ENCODE peak calls at places on chromosomes 1 and 21, in nine cellular contexts. One of them, this sample, is unnamed.

GRCh38 chr21:26941436-26941835 is 25.5 kb downstream of the ADAMTS5 start:
- DNase-seq in mucosa of gallbladder: no peak
- DNase-seq in kidney tubule cell: peak
- DNase-seq in SW480: no peak
- DNase-seq in HS-5: peak
- DNase-seq in mammary epithelial cell: no peak
- DNase-seq in CD8-positive, alpha-beta T cell: no peak
- DNase-seq in stimulated activated naive CD8-positive, alpha-beta T cell treated with anti-CD3 and anti-CD28 coated beads, Interleukin-15, Interleukin-2, amounts not matched to agents 100 U/mL and 50 U/mL, for 24 hours: no peak
- DNase-seq in stimulated activated CD4-positive, alpha-beta T cell treated with anti-CD3 and anti-CD28 coated beads, Interleukin-2, amount 100 ng/mL, for 48 hours: no peak
- DNase-seq in this sample: no peak

GRCh38 chr1:173454966-173455524 is 22.1 kb upstream of the PRDX6 start:
- DNase-seq in CD8-positive, alpha-beta T cell: no peak
- DNase-seq in kidney tubule cell: no peak
- DNase-seq in mucosa of gallbladder: no peak
- DNase-seq in HS-5: no peak
- DNase-seq in SW480: peak
- DNase-seq in stimulated activated naive CD8-positive, alpha-beta T cell treated with anti-CD3 and anti-CD28 coated beads, Interleukin-15, Interleukin-2, amounts not matched to agents 100 U/mL and 50 U/mL, for 24 hours: no peak
- DNase-seq in mammary epithelial cell: no peak
- DNase-seq in stimulated activated CD4-positive, alpha-beta T cell treated with anti-CD3 and anti-CD28 coated beads, Interleukin-2, amount 100 ng/mL, for 48 hours: no peak
- DNase-seq in this sample: no peak

GRCh38 chr1:175221548-175222175 is 29.1 kb upstream of the KIAA0040 start:
- DNase-seq in CD8-positive, alpha-beta T cell: no peak
- DNase-seq in SW480: no peak
- DNase-seq in stimulated activated naive CD8-positive, alpha-beta T cell treated with anti-CD3 and anti-CD28 coated beads, Interleukin-15, Interleukin-2, amounts not matched to agents 100 U/mL and 50 U/mL, for 24 hours: no peak
- DNase-seq in HS-5: no peak
- DNase-seq in kidney tubule cell: peak
- DNase-seq in mammary epithelial cell: peak
- DNase-seq in mucosa of gallbladder: peak
- DNase-seq in stimulated activated CD4-positive, alpha-beta T cell treated with anti-CD3 and anti-CD28 coated beads, Interleukin-2, amount 100 ng/mL, for 48 hours: no peak
- DNase-seq in this sample: peak

GRCh38 chr1:99424087-99424486 is 159.8 kb downstream of the PLPPR4 start:
- DNase-seq in stimulated activated CD4-positive, alpha-beta T cell treated with anti-CD3 and anti-CD28 coated beads, Interleukin-2, amount 100 ng/mL, for 48 hours: no peak
- DNase-seq in HS-5: no peak
- DNase-seq in SW480: no peak
- DNase-seq in mucosa of gallbladder: no peak
- DNase-seq in stimulated activated naive CD8-positive, alpha-beta T cell treated with anti-CD3 and anti-CD28 coated beads, Interleukin-15, Interleukin-2, amounts not matched to agents 100 U/mL and 50 U/mL, for 24 hours: no peak
- DNase-seq in CD8-positive, alpha-beta T cell: no peak
- DNase-seq in mammary epithelial cell: no peak
- DNase-seq in kidney tubule cell: no peak
- DNase-seq in this sample: no peak

GRCh38 chr1:6207075-6207885 is 1.4 kb downstream of the RNF207 start:
- DNase-seq in stimulated activated CD4-positive, alpha-beta T cell treated with anti-CD3 and anti-CD28 coated beads, Interleukin-2, amount 100 ng/mL, for 48 hours: no peak
- DNase-seq in kidney tubule cell: no peak
- DNase-seq in stimulated activated naive CD8-positive, alpha-beta T cell treated with anti-CD3 and anti-CD28 coated beads, Interleukin-15, Interleukin-2, amounts not matched to agents 100 U/mL and 50 U/mL, for 24 hours: no peak
- DNase-seq in mucosa of gallbladder: no peak
- DNase-seq in HS-5: no peak
- DNase-seq in SW480: no peak
- DNase-seq in mammary epithelial cell: no peak
- DNase-seq in CD8-positive, alpha-beta T cell: no peak
- DNase-seq in this sample: no peak

GRCh38 chr1:108661030-108661609 is at the start of gene HENMT1:
- DNase-seq in mucosa of gallbladder: peak
- DNase-seq in mammary epithelial cell: peak
- DNase-seq in stimulated activated naive CD8-positive, alpha-beta T cell treated with anti-CD3 and anti-CD28 coated beads, Interleukin-15, Interleukin-2, amounts not matched to agents 100 U/mL and 50 U/mL, for 24 hours: peak
- DNase-seq in stimulated activated CD4-positive, alpha-beta T cell treated with anti-CD3 and anti-CD28 coated beads, Interleukin-2, amount 100 ng/mL, for 48 hours: peak
- DNase-seq in SW480: peak
- DNase-seq in HS-5: peak
- DNase-seq in kidney tubule cell: peak
- DNase-seq in CD8-positive, alpha-beta T cell: peak
- DNase-seq in this sample: peak

GRCh38 chr1:210405316-210405715 is 76.6 kb downstream of the HHAT start:
- DNase-seq in SW480: no peak
- DNase-seq in mammary epithelial cell: peak
- DNase-seq in stimulated activated naive CD8-positive, alpha-beta T cell treated with anti-CD3 and anti-CD28 coated beads, Interleukin-15, Interleukin-2, amounts not matched to agents 100 U/mL and 50 U/mL, for 24 hours: no peak
- DNase-seq in mucosa of gallbladder: no peak
- DNase-seq in kidney tubule cell: no peak
- DNase-seq in CD8-positive, alpha-beta T cell: no peak
- DNase-seq in stimulated activated CD4-positive, alpha-beta T cell treated with anti-CD3 and anti-CD28 coated beads, Interleukin-2, amount 100 ng/mL, for 48 hours: no peak
- DNase-seq in HS-5: no peak
- DNase-seq in this sample: no peak

GRCh38 chr1:209046935-209047334 is 536.6 kb upstream of the CAMK1G start:
- DNase-seq in mucosa of gallbladder: no peak
- DNase-seq in HS-5: no peak
- DNase-seq in CD8-positive, alpha-beta T cell: no peak
- DNase-seq in mammary epithelial cell: no peak
- DNase-seq in kidney tubule cell: no peak
- DNase-seq in stimulated activated naive CD8-positive, alpha-beta T cell treated with anti-CD3 and anti-CD28 coated beads, Interleukin-15, Interleukin-2, amounts not matched to agents 100 U/mL and 50 U/mL, for 24 hours: no peak
- DNase-seq in SW480: no peak
- DNase-seq in stimulated activated CD4-positive, alpha-beta T cell treated with anti-CD3 and anti-CD28 coated beads, Interleukin-2, amount 100 ng/mL, for 48 hours: no peak
- DNase-seq in this sample: no peak

GRCh38 chr1:151485685-151486255 is 25.4 kb upstream of the CGN start:
- DNase-seq in stimulated activated naive CD8-positive, alpha-beta T cell treated with anti-CD3 and anti-CD28 coated beads, Interleukin-15, Interleukin-2, amounts not matched to agents 100 U/mL and 50 U/mL, for 24 hours: no peak
- DNase-seq in HS-5: no peak
- DNase-seq in mucosa of gallbladder: no peak
- DNase-seq in SW480: no peak
- DNase-seq in stimulated activated CD4-positive, alpha-beta T cell treated with anti-CD3 and anti-CD28 coated beads, Interleukin-2, amount 100 ng/mL, for 48 hours: no peak
- DNase-seq in kidney tubule cell: no peak
- DNase-seq in CD8-positive, alpha-beta T cell: no peak
- DNase-seq in mammary epithelial cell: no peak
- DNase-seq in this sample: no peak

This sample was measured in left kidney.